ENCODE peak calls at places on chromosomes 4 and X, in five cellular contexts. M is GM12865, L is left lung, S is brain microvascular endothelial cell, R is foreskin fibroblast. U is an unnamed sample.

GRCh38 chr4:152729466-152729865 is 49.7 kb upstream of the TMEM154 start:
- DNase-seq in R (peak; percentile 58), S (no peak), L (no peak), M (no peak), U (no peak)

GRCh38 chrX:128365523-128365922 is 313.3 kb upstream of the ACTRT1 start:
- DNase-seq in M (no peak), R (no peak), L (no peak), S (no peak), U (no peak)

GRCh38 chrX:74923942-74924448 is 1.3 kb downstream of the NEXMIF start:
- DNase-seq in S (no peak), M (peak; percentile 16), R (no peak), L (no peak), U (no peak)

GRCh38 chr4:158964114-158964727 is 138.7 kb upstream of the RAPGEF2 start:
- DNase-seq in L (no peak), R (no peak), M (no peak), S (no peak), U (no peak)

GRCh38 chr4:108484187-108484586 is 136.2 kb upstream of the RPL34 start:
- DNase-seq in L (no peak), S (no peak), R (no peak), M (peak; percentile 15), U (no peak)

GRCh38 chrX:132204629-132205028 is 14.6 kb downstream of the RAP2C start:
- DNase-seq in M (no peak), S (no peak), R (no peak), L (no peak), U (no peak)

GRCh38 chr4:70704333-70705145 is 16.2 kb downstream of the UTP3 start:
- DNase-seq in L (peak; percentile 91), M (peak; percentile 82), R (peak; percentile 69), S (peak; percentile 33), U (no peak)

GRCh38 chrX:140572724-140573123 is 67.9 kb upstream of the SOX3 start:
- DNase-seq in S (peak; percentile 8), R (no peak), M (peak; percentile 49), L (peak; percentile 37), U (peak; percentile 2)

GRCh38 chr4:140168474-140168873 is 14.5 kb upstream of the MAML3 start:
- DNase-seq in R (no peak), M (no peak), S (peak; percentile 68), L (no peak), U (no peak)

GRCh38 chrX:25004040-25004439 is 11.7 kb downstream of the ARX start:
- DNase-seq in M (no peak), L (no peak), S (no peak), R (no peak), U (no peak)

GRCh38 chr4:7374571-7374970 is 60.2 kb downstream of the PSAPL1 start:
- DNase-seq in S (no peak), R (no peak), L (no peak), M (no peak), U (no peak)

GRCh38 chr4:82431026-82431745 is 796 bp downstream of the ENOPH1 start:
- DNase-seq in R (no peak), M (peak; percentile 48), L (peak; percentile 40), S (peak; percentile 16), U (no peak)

GRCh38 chr4:121978169-121978516 is 26.3 kb upstream of the TRPC3 start:
- DNase-seq in R (no peak), S (no peak), M (no peak), L (no peak), U (no peak)

GRCh38 chr4:11954093-11954492 is 525.4 kb upstream of the HS3ST1 start:
- DNase-seq in L (no peak), S (no peak), M (no peak), R (no peak), U (no peak)

GRCh38 chr4:20496078-20496477 is 204.2 kb upstream of the PACRGL start:
- DNase-seq in R (no peak), L (no peak), M (no peak), S (no peak), U (no peak)

GRCh38 chr4:6408263-6408662 is 64.2 kb downstream of the PPP2R2C start:
- DNase-seq in R (no peak), M (no peak), L (no peak), S (no peak), U (no peak)

GRCh38 chr4:47050986-47051725 is 19.8 kb downstream of the GABRB1 start:
- DNase-seq in R (no peak), M (no peak), L (no peak), S (no peak), U (no peak)

GRCh38 chr4:173167793-173168395 is 717 bp upstream of the GALNT7 start:
- DNase-seq in S (no peak), M (peak; percentile 77), R (no peak), L (peak; percentile 50), U (no peak)

GRCh38 chr4:170721812-170722373 is 632.1 kb upstream of the AADAT start:
- DNase-seq in L (no peak), S (no peak), M (no peak), R (no peak), U (no peak)

GRCh38 chrX:9342581-9343051 is 122.2 kb upstream of the TBL1X start:
- DNase-seq in R (peak; percentile 78), L (peak; percentile 88), M (peak; percentile 8), S (peak; percentile 69), U (no peak)

GRCh38 chr4:32560306-32560705 is 1840.1 kb downstream of the PCDH7 start:
- DNase-seq in S (peak; percentile 74), L (peak; percentile 34), M (no peak), R (peak; percentile 31), U (no peak)

GRCh38 chr4:77578145-77578544 is 27.5 kb upstream of the CXCL13 start:
- DNase-seq in S (no peak), M (no peak), R (no peak), L (no peak), U (no peak)

DNA sequence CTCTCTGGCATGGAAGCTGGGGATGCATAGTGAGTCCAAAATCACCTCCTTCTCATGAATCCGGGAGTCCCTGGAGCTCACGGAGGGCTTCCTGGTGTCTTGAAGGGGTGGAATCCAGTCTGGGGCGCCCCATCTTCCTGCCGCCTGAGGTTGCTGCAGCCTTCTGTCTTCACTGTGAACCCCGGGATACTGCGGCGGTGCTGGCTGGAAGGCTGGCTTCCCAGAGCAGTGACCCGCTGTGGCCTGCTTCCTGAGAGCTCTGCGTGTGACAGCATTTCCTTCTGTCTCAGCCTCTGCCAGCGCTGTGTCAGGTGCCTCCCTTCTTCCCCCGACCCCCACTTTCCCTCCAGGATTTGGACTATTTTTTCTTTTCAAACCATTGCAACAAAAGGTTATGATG is 98.8 kb upstream of the STOX2 start:
- DNase-seq in L (no peak), S (no peak), R (no peak), M (no peak), U (no peak)
- H3K4me3 ChIP-seq in L (no peak overlapping the region), S (no peak overlapping the region), R (no peak overlapping the region), M (no peak overlapping the region), U (no peak overlapping the region)

GRCh38 chrX:50402886-50403285 is 67.7 kb downstream of the DGKK start:
- DNase-seq in S (no peak), R (no peak), M (no peak), L (no peak), U (no peak)

GRCh38 chrX:50403903-50404302 is 66.7 kb downstream of the DGKK start:
- DNase-seq in L (no peak), M (no peak), R (no peak), S (no peak), U (no peak)

DNA sequence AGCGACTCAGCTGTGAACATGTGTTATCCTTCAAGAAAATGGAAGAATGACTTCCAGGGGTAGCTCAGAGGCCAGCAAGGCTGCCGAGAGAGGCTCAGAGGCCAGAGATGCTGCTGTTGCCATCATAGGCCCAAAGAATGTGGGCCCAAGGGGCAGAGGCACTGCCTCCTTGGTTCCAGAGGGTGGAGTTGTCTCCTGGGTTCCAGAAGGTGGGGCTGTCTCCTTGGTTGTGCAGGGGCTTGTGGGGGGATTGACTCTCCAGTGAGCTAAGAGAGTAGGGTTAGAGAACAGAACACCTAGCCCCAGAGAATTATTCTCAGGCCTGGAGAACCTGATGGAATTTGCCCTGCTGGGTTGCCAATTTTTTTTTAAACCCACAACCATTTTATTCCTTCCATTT is 62.6 kb downstream of the DGKK start:
- DNase-seq in S (no peak), M (no peak), L (no peak), R (no peak), U (no peak)
- TF ChIP-seq CTCF in S (no peak), M (no peak), L (no peak), R (no peak), U (no peak)

GRCh38 chrX:73847991-73848390 is 285.0 kb downstream of the CHIC1 start:
- DNase-seq in R (no peak), L (no peak), S (no peak), M (no peak), U (no peak)

GRCh38 chrX:73852022-73852421 is 289.0 kb downstream of the CHIC1 start:
- DNase-seq in L (no peak), S (no peak), M (no peak), R (no peak), U (no peak)

GRCh38 chrX:73849054-73849453 is 286.1 kb downstream of the CHIC1 start:
- DNase-seq in M (no peak), S (no peak), R (no peak), L (no peak), U (no peak)

GRCh38 chrX:73850124-73851013 is 287.4 kb downstream of the CHIC1 start:
- DNase-seq in L (peak; percentile 47), M (peak; percentile 20), R (no peak), S (peak; percentile 29), U (no peak)

DNA sequence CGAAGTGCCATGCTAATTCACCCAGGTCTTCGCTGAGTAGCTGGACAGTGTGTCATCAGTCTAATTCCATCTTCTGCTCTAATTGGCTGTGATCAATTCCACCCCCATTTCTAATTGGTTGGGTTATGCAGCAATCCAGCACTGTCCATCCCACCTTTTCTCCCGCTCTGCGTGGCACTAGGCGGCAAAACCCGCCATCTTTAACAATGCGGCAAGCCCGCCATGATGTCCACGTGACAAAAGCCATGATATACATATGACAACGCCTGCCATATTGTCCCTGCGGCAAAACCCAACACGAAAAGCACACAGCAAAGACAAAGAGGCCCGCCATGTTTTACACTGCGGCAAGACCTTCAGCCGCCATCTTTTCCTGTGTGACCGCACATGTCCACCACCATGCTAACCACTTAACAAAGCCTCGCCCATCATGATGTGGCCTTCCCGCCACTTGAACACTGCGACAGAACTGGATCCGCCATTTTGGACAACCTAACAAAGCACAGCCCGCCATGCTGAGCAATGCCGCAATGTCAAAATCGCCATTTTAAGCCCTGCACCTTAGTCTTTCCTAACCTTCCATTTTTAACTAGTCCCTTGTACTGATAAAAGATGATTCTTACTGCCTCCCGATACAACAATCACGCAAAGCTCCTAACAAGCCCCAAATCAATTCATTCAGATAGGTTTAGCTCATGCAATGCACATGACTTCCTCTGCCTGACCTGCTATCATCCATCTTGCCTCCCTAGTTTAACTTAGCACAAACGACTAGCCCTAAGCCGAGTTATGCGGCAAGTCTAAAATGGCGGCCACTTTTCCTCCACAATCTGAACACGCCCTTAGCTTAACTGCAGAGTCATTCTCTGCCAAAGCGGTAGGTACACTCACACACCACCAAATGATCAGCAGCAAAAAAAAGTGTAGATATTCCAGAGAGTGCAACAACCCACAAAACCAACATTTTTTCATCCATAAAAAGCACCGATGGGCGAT is 288.3 kb downstream of the CHIC1 start:
- DNase-seq in R (no peak), M (peak; percentile 26), L (peak; percentile 90), S (peak; percentile 94), U (no peak)
- H3K4me3 ChIP-seq in R (no peak overlapping the region), M (no peak overlapping the region), L (peak overlapping the region; percentile 45), S (peak overlapping the region; percentile 76), U (no peak overlapping the region)

DNA sequence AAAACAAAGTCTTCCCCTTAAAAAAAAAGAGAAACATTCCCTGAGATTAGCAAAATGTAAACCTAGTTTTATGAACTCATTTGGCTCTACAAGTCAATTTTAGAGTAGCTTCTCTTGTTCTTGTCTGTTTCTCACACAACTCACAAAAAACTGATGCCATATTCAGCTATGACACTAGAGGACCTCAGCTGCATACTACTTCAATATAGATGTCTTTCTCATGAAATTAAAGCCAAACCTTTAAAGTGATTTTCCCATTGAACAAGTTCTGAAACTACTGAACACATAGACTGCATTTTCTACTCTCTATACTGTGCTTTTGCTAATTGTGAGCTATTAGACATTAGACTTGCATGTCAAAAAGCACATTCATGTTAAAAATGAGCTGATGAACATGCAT is 49.8 kb downstream of the TBCK start:
- DNase-seq in R (no peak), M (peak; percentile 43), L (no peak), S (peak; percentile 59), U (peak; percentile 12)
- TF ChIP-seq CTCF in R (peak; percentile 68), M (peak; percentile 40), L (peak; percentile 19), S (peak; percentile 66), U (peak; percentile 49)